ENCODE peak calls at places on chromosomes 6 and 20, in four cellular contexts. K, X, S and J are unnamed samples.

GRCh38 chr6:44247338-44248302 is 719 bp downstream of the HSP90AB1 start:
- DNase-seq in K (peak; percentile 83), X (peak; percentile 44), S (peak; percentile 88), J (no peak)

GRCh38 chr6:46674410-46674809 is 13.3 kb upstream of the TDRD6 start:
- DNase-seq in K (no peak), X (no peak), S (no peak), J (no peak)

GRCh38 chr6:145898376-145898775 is 65.8 kb downstream of the SHPRH start:
- DNase-seq in K (no peak), X (peak; percentile 83), S (no peak), J (peak; percentile 48)

GRCh38 chr6:161401910-161402309 is 128.0 kb upstream of the AGPAT4 start:
- DNase-seq in K (no peak), X (no peak), S (no peak), J (no peak)

GRCh38 chr6:39302669-39303424 is 11.4 kb downstream of the KCNK17 start:
- DNase-seq in K (peak; percentile 76), X (peak; percentile 86), S (peak; percentile 93), J (peak; percentile 85)

GRCh38 chr6:11404081-11404480 is 133.5 kb upstream of the TMEM170B start:
- DNase-seq in K (no peak), X (no peak), S (no peak), J (no peak)

GRCh38 chr6:13378669-13379590 is 50.6 kb upstream of the TBC1D7 start:
- DNase-seq in K (no peak), X (peak; percentile 36), S (peak; percentile 91), J (no peak)

GRCh38 chr6:133621751-133622150 is 267.2 kb upstream of the TCF21 start:
- DNase-seq in K (no peak), X (peak; percentile 20), S (no peak), J (no peak)

GRCh38 chr6:107390056-107390455 is 69.3 kb downstream of the PDSS2 start:
- DNase-seq in K (no peak), X (no peak), S (no peak), J (no peak)

GRCh38 chr6:63643862-63644261 is 8.3 kb downstream of the PHF3 start:
- DNase-seq in K (no peak), X (no peak), S (no peak), J (no peak)

GRCh38 chr6:41177287-41177686 is 14.4 kb upstream of the TREM2 start:
- DNase-seq in K (no peak), X (no peak), S (peak; percentile 2), J (no peak)

GRCh38 chr6:32393660-32394420 is 13.1 kb downstream of the BTNL2 start:
- DNase-seq in K (no peak), X (peak; percentile 44), S (no peak), J (no peak)

GRCh38 chr6:31969712-31970603 is 2.0 kb downstream of the DXO start:
- DNase-seq in K (no peak), X (no peak), S (no peak), J (no peak)

GRCh38 chr20:35000311-35000921 is 44.7 kb downstream of the MYH7B start:
- DNase-seq in K (no peak), X (no peak), S (no peak), J (no peak)

GRCh38 chr20:35003211-35004031 is 47.8 kb downstream of the MYH7B start:
- DNase-seq in K (no peak), X (no peak), S (no peak), J (no peak)

GRCh38 chr20:35000922-35001595 is 45.4 kb downstream of the MYH7B start:
- DNase-seq in K (no peak), X (no peak), S (no peak), J (no peak)

GRCh38 chr20:35002426-35003210 is 47.0 kb downstream of the MYH7B start:
- DNase-seq in K (no peak), X (no peak), S (no peak), J (no peak)

GRCh38 chr20:35001596-35002362 is 46.1 kb downstream of the MYH7B start:
- DNase-seq in K (no peak), X (no peak), S (no peak), J (no peak)
- TF ChIP-seq CTCF in K (no peak), X (peak; percentile 63), S (no peak), J (no peak)

GRCh38 chr6:157276134-157276532 is 47.2 kb downstream of the TMEM242 start:
- DNase-seq in K (no peak), X (no peak), S (no peak), J (no peak)
- H3K27ac ChIP-seq in K (no peak overlapping the region), X (no peak overlapping the region), S (no peak overlapping the region), J (no peak overlapping the region)

DNA sequence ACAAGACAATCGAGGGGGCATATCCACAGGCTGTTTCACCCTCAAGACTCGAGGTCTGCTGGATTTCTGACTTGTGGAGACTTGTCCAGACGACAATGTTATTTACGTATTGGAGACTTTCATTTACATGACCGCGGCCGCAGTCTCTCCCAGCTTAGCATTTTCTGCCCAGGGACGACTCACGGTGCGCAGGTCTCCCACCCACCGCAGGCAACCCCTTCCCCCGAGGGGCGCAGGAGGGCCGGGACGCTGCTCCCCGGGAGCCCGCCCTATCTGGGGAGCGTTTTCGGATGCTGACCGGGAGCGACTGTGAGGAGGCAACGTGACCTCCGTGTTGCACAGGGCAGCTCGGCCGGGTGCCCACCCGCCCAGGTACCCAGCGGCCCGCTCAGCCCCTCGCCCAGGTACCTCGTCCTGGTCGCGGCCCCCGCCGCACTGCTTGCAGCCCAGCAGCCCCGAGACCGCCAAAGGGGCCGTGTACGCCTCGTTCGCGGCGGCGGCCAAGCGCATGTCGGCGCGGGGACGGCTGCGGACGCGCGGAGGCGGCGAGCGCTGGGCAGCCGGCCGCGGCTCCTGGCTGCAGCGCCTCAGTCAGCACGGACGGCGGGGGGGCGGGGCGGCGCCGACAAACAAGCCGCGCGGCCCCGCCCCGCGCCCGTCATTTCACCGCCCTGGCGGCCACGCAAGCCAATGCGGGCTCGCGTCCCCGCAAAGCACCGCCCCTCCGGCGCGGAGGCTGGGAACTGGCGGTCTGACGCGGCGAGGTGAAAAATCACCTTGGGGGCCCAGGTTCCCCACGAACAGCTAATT is 85.5 kb downstream of the SESN1 start:
- DNase-seq in K (peak; percentile 81), X (peak; percentile 87), S (peak; percentile 96), J (peak; percentile 83)
- TF ChIP-seq CTCF in K (peak; percentile 14), X (no peak), S (no peak), J (no peak)

DNA sequence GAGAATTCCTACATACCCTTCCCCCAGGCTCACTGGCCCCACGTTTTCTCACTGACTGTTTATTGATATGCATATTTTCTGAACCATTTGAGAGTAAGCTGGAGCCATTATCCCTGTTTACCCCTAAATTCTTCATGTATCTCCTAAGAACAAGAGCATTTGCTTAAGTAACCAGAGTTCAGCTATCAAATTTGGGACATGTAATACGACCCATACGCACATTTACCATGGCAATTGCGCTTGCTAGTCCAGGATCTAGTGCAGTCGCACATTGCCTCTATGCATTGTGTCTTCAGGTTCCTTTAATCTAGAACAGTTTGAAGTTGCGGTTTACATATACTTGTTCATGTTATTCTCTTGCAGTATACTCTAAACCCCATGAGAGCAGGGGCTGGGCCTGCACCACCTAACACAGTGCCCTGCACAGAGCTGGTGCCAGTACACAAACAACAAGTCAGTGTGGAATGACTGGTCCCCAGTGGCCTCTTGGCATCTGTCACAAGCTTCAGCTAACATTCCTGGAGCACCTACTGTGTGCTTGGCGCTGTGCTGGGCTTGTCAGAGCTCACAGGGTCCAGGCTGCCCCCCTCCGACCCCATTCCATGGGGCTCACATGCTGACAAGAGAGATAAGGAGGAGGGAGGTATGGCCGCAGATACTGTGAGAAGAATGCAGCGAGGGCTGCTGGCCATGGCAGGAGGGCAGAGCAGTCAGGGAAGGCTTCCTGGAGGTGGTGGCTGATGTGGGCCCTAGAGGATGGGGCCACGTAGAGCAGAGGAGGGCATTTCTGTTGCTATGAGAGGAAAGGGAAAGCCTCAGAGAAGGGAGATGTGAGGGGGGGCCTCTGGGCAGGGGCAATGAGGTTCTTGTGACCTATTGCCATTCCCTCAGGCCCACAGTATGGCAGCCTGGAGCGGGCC is 28.1 kb downstream of the SPDEF start:
- DNase-seq in K (no peak), X (no peak), S (no peak), J (no peak)
- H3K27ac ChIP-seq in K (no peak overlapping the region), X (no peak overlapping the region), S (no peak overlapping the region), J (no peak overlapping the region)

DNA sequence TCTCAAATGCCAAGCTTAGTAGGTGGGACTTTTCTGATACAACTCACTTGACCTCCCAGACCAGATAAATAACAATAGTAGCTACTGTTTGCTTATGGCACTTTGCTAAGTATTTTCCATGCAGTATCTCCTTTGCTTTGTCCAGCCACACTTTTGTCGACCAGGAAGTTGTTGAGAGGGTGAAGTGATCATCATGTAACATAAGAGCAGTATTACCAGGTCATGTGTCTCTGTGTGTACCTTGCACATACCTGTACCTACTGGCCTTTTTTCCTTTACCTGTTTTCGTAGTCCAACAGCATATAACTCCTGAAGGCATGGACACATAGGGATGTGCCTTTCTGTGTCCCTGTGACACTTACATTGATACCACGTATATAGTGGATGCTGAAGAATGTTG is 16.9 kb downstream of the EDN3 start:
- DNase-seq in K (no peak), X (no peak), S (no peak), J (no peak)
- TF ChIP-seq CTCF in K (no peak), X (no peak), S (no peak), J (no peak)

GRCh38 chr6:143223895-143224294 is 163.2 kb downstream of the AIG1 start:
- DNase-seq in K (no peak), X (no peak), S (peak; percentile 84), J (no peak)

GRCh38 chr6:143222310-143222709 is 161.6 kb downstream of the AIG1 start:
- DNase-seq in K (no peak), X (no peak), S (no peak), J (no peak)

GRCh38 chr6:143225929-143226328 is 165.2 kb downstream of the AIG1 start:
- DNase-seq in K (no peak), X (no peak), S (no peak), J (peak; percentile 79)

GRCh38 chr6:143222758-143223334 is 162.2 kb downstream of the AIG1 start:
- DNase-seq in K (no peak), X (no peak), S (no peak), J (no peak)

GRCh38 chr6:143224516-143224915 is 163.8 kb downstream of the AIG1 start:
- DNase-seq in K (no peak), X (peak; percentile 25), S (no peak), J (no peak)
- H3K27ac ChIP-seq in K (no peak overlapping the region), X (peak overlapping the region; percentile 56), S (no peak overlapping the region), J (no peak overlapping the region)

DNA sequence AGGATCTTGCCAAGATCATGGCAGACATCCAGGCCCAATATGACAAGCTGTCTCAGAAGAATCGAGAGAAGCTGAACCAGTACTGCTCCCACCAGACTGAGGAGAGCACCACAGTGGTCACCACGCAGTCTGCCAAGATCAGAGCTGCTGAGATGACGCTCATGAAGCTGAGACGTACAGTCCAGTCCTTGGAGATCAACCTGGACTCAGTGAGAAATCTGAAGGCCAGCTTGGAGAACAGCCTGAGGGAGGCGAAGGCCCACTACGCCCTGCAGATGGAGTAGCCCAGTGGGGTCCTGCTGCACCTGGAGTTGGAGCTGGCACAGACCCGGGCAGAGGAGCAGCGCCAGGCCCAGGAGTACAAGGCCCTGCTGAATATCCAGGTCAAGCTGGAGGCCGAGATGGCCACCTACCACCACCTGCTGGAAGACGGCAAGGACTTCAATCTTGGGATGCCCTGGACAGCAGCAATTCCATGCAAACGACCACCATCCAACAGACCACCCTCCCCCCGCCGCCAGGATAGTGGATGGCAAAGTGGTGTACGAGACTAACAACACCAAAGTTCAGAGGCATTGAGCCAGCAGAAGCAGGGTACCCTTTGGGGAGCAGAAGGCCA is 44.7 kb upstream of the GRM4 start:
- DNase-seq in K (no peak), X (no peak), S (no peak), J (no peak)
- TF ChIP-seq CTCF in K (no peak), X (no peak), S (no peak), J (no peak)

DNA sequence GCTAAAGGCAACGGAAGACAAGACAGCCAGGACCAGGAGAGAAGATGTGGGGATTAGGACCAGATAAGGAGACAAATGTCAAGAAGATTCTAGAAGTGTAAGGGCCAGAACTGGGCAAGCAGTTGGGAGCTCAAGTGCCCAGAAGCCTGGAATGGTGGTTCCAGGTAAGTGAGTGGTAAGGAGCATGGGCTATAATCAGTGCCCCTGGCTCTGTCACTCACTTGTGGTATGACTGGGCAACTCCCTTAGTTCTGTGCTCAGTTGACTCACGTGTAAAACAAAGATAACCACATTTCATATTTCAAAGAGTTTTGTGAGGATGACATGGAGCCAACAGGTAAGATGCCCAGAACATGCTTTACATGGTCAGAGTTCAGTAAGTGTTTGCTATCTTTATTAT is 11.2 kb downstream of the CCDC167 start:
- DNase-seq in K (no peak), X (no peak), S (no peak), J (no peak)
- H3K27ac ChIP-seq in K (peak overlapping the region; percentile 37), X (no peak overlapping the region), S (no peak overlapping the region), J (no peak overlapping the region)